ENCODE peak calls at places on chromosome 6, in seven cellular contexts. P, G, V, J, X, W and L are unnamed samples.
A peak's percentile ranks its signal among the peaks of the same experiment; 100 is the strongest.

GRCh38 chr6:130244728-130245127 is 22.0 kb upstream of the SAMD3 start:
- DNase-seq in P (no peak), G (no peak), V (no peak), J (no peak), X (no peak), W (no peak), L (no peak)

GRCh38 chr6:169132361-169132895 is 121.2 kb downstream of the THBS2 start:
- DNase-seq in P (no peak), G (no peak), V (no peak), J (no peak), X (no peak), W (no peak), L (no peak)

GRCh38 chr6:41698350-41698781 is 37.0 kb downstream of the TFEB start:
- DNase-seq in P (no peak), G (no peak), V (no peak), J (no peak), X (no peak), W (peak; percentile 69), L (no peak)

GRCh38 chr6:126307859-126308258 is 32.1 kb upstream of the CENPW start:
- DNase-seq in P (no peak), G (no peak), V (peak; percentile 25), J (no peak), X (no peak), W (peak; percentile 5), L (no peak)

GRCh38 chr6:26550250-26550993 is 12.3 kb downstream of the HMGN4 start:
- DNase-seq in P (no peak), G (peak; percentile 77), V (peak; percentile 66), J (peak; percentile 42), X (peak; percentile 19), W (peak; percentile 80), L (peak; percentile 88)

GRCh38 chr6:152244998-152245630 is 392.0 kb downstream of the SYNE1 start:
- DNase-seq in P (no peak), G (no peak), V (no peak), J (no peak), X (no peak), W (no peak), L (no peak)

GRCh38 chr6:156876302-156876701 is 99.1 kb downstream of the ARID1B start:
- DNase-seq in P (no peak), G (no peak), V (peak; percentile 43), J (no peak), X (no peak), W (no peak), L (no peak)

GRCh38 chr6:39791850-39792500 is at the start of gene DAAM2:
- DNase-seq in P (no peak), G (no peak), V (peak; percentile 74), J (no peak), X (no peak), W (peak; percentile 88), L (no peak)

GRCh38 chr6:19855510-19855909 is 18.3 kb downstream of the ID4 start:
- DNase-seq in P (no peak), G (no peak), V (no peak), J (no peak), X (no peak), W (no peak), L (no peak)

GRCh38 chr6:11085758-11086435 is 7.7 kb upstream of the SMIM13 start:
- DNase-seq in P (no peak), G (no peak), V (no peak), J (no peak), X (no peak), W (peak; percentile 72), L (no peak)